ENCODE peak calls at places on chromosomes 2 and 18, in five cellular contexts. One of them, this sample, is unnamed.

GRCh38 chr2:162317910-162318279 is 589 bp downstream of the IFIH1 start:
- DNase-seq in upper lobe of right lung: peak
- DNase-seq in IMR-90: no peak
- DNase-seq in pancreas: peak
- DNase-seq in Panc1: no peak
- DNase-seq in this sample: no peak

GRCh38 chr2:235859651-235860050 is 308.5 kb downstream of the GBX2 start:
- DNase-seq in upper lobe of right lung: no peak
- DNase-seq in IMR-90: no peak
- DNase-seq in pancreas: no peak
- DNase-seq in Panc1: no peak
- DNase-seq in this sample: no peak

GRCh38 chr2:8992643-8993042 is 10.8 kb downstream of the MBOAT2 start:
- DNase-seq in upper lobe of right lung: no peak
- DNase-seq in IMR-90: no peak
- DNase-seq in pancreas: no peak
- DNase-seq in Panc1: no peak
- DNase-seq in this sample: no peak

GRCh38 chr2:15169326-15170038 is 391.7 kb downstream of the NBAS start:
- DNase-seq in upper lobe of right lung: no peak
- DNase-seq in IMR-90: peak
- DNase-seq in pancreas: no peak
- DNase-seq in Panc1: peak
- DNase-seq in this sample: no peak

GRCh38 chr2:130766711-130767407 is 11.5 kb downstream of the AMER3 start:
- DNase-seq in upper lobe of right lung: no peak
- DNase-seq in IMR-90: no peak
- DNase-seq in pancreas: no peak
- DNase-seq in Panc1: no peak
- DNase-seq in this sample: no peak

GRCh38 chr18:77208969-77209368 is 40.7 kb upstream of the GALR1 start:
- DNase-seq in upper lobe of right lung: no peak
- DNase-seq in IMR-90: peak
- DNase-seq in pancreas: no peak
- DNase-seq in Panc1: no peak
- DNase-seq in this sample: peak

GRCh38 chr2:66478729-66479316 is 43.9 kb downstream of the MEIS1 start:
- DNase-seq in upper lobe of right lung: no peak
- DNase-seq in IMR-90: no peak
- DNase-seq in pancreas: no peak
- DNase-seq in Panc1: no peak
- DNase-seq in this sample: no peak

GRCh38 chr2:65300772-65301711 is 73.4 kb downstream of the ACTR2 start:
- DNase-seq in upper lobe of right lung: peak
- DNase-seq in IMR-90: peak
- DNase-seq in pancreas: no peak
- DNase-seq in Panc1: peak
- DNase-seq in this sample: no peak

GRCh38 chr2:207176245-207176644 is 10.5 kb upstream of the KLF7 start:
- DNase-seq in upper lobe of right lung: no peak
- DNase-seq in IMR-90: no peak
- DNase-seq in pancreas: no peak
- DNase-seq in Panc1: no peak
- DNase-seq in this sample: no peak

GRCh38 chr2:230691005-230691647 is 21.5 kb upstream of the CAB39 start:
- DNase-seq in upper lobe of right lung: no peak
- DNase-seq in IMR-90: peak
- DNase-seq in pancreas: peak
- DNase-seq in Panc1: no peak
- DNase-seq in this sample: no peak

GRCh38 chr18:55513199-55513598 is 74.8 kb downstream of the TCF4 start:
- DNase-seq in upper lobe of right lung: no peak
- DNase-seq in IMR-90: no peak
- DNase-seq in pancreas: no peak
- DNase-seq in Panc1: no peak
- DNase-seq in this sample: no peak

GRCh38 chr2:191728710-191729597 is 51.0 kb downstream of the NABP1 start:
- DNase-seq in upper lobe of right lung: no peak
- DNase-seq in IMR-90: peak
- DNase-seq in pancreas: no peak
- DNase-seq in Panc1: no peak
- DNase-seq in this sample: no peak
- TF ChIP-seq CTCF in upper lobe of right lung: no peak
- TF ChIP-seq CTCF in IMR-90: no peak
- TF ChIP-seq CTCF in pancreas: no peak
- TF ChIP-seq CTCF in Panc1: no peak
- TF ChIP-seq CTCF in this sample: no peak

GRCh38 chr2:71503827-71504226 is 50.5 kb downstream of the DYSF start:
- DNase-seq in upper lobe of right lung: peak
- DNase-seq in IMR-90: no peak
- DNase-seq in pancreas: no peak
- DNase-seq in Panc1: no peak
- DNase-seq in this sample: no peak

GRCh38 chr2:71499691-71500090 is 46.3 kb downstream of the DYSF start:
- DNase-seq in upper lobe of right lung: peak
- DNase-seq in IMR-90: no peak
- DNase-seq in pancreas: no peak
- DNase-seq in Panc1: no peak
- DNase-seq in this sample: no peak

GRCh38 chr2:71502941-71503738 is 49.8 kb downstream of the DYSF start:
- DNase-seq in upper lobe of right lung: peak
- DNase-seq in IMR-90: no peak
- DNase-seq in pancreas: no peak
- DNase-seq in Panc1: no peak
- DNase-seq in this sample: no peak

GRCh38 chr2:71498261-71498701 is 44.9 kb downstream of the DYSF start:
- DNase-seq in upper lobe of right lung: no peak
- DNase-seq in IMR-90: peak
- DNase-seq in pancreas: no peak
- DNase-seq in Panc1: peak
- DNase-seq in this sample: no peak

DNA sequence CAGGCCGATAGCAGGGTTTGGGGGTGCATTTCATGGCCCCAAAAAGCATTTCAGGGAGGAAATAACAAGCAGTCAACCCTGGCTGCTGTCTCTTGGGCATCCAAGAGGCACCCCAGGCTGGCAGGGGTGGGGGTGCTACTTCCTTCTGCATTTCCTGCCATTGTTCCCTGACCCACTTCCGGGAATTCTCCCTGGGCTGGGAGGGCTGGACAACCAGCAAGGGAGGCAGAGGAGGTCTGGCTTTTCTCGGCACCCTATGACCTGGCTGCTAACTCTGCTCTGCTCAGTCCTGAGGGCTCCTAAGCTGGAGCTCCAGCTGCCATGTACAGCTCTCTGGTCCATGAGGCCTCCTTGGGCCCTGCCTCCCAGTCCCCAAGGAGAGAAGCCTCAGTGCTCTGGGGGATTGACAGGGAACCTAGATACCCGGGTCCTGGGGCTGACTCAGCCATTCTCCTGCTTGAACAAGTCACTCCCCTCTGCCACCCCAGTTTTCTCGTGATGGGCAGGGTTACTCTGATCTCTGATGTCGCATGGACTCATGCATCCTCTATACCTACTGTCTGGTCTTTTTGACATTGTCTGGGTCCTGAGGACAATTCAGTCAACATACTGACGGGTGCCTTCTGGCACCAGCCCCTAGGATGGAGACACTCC is 47.2 kb downstream of the DYSF start:
- DNase-seq in upper lobe of right lung: peak
- DNase-seq in IMR-90: no peak
- DNase-seq in pancreas: no peak
- DNase-seq in Panc1: no peak
- DNase-seq in this sample: no peak
- TF ChIP-seq CTCF in upper lobe of right lung: no peak
- TF ChIP-seq CTCF in IMR-90: no peak
- TF ChIP-seq CTCF in pancreas: no peak
- TF ChIP-seq CTCF in Panc1: no peak
- TF ChIP-seq CTCF in this sample: no peak

DNA sequence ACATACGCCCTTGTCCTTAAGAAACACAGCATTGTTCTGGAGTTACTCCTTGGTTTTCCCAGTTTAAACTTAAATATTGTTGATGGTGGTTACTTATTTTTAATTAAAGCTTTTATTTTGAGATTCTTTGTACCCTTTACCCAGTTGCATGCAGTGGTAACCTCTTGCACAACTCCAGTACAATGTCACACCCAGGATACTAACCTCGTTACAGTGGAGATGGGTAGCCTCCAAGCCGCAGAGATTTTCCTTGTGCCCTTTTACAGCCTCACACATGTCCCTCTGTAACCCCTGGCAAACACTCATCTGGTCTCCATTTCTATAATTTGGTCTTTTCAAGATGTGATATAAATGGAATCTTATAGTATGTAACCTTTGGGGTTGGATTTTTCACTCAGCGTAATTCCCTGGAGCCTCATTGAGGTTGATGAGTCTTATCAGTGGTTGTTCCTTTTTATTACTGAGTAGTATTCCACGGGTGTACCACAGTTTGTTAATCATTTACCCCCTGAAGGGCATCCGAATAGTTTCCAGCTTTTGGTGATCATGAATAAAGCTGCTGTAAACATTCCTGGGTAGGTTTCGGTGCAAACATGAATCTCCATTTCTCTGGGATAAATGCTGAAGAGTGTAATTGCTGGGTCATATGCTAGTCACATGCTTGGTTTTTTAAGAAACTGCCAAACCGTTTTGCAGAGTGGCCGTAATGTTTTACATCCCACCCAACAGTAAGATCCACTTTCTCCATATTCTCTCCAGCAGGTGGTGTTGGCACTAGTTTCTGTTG is 68.5 kb downstream of the DGKD start:
- DNase-seq in upper lobe of right lung: peak
- DNase-seq in IMR-90: no peak
- DNase-seq in pancreas: no peak
- DNase-seq in Panc1: no peak
- DNase-seq in this sample: no peak
- TF ChIP-seq CTCF in upper lobe of right lung: no peak
- TF ChIP-seq CTCF in IMR-90: no peak
- TF ChIP-seq CTCF in pancreas: no peak
- TF ChIP-seq CTCF in Panc1: no peak
- TF ChIP-seq CTCF in this sample: no peak

GRCh38 chr2:127590386-127591190 is 55.1 kb downstream of the MYO7B start:
- DNase-seq in upper lobe of right lung: peak
- DNase-seq in IMR-90: no peak
- DNase-seq in pancreas: peak
- DNase-seq in Panc1: no peak
- DNase-seq in this sample: no peak

GRCh38 chr2:127592761-127593227 is 53.2 kb upstream of the GPR17 start:
- DNase-seq in upper lobe of right lung: peak
- DNase-seq in IMR-90: no peak
- DNase-seq in pancreas: peak
- DNase-seq in Panc1: no peak
- DNase-seq in this sample: no peak

GRCh38 chr2:127589876-127590275 is 54.4 kb downstream of the MYO7B start:
- DNase-seq in upper lobe of right lung: peak
- DNase-seq in IMR-90: no peak
- DNase-seq in pancreas: no peak
- DNase-seq in Panc1: no peak
- DNase-seq in this sample: no peak

GRCh38 chr2:127589358-127589757 is 53.9 kb downstream of the MYO7B start:
- DNase-seq in upper lobe of right lung: no peak
- DNase-seq in IMR-90: no peak
- DNase-seq in pancreas: no peak
- DNase-seq in Panc1: no peak
- DNase-seq in this sample: no peak

GRCh38 chr2:127591221-127591923 is 54.6 kb upstream of the GPR17 start:
- DNase-seq in upper lobe of right lung: peak
- DNase-seq in IMR-90: peak
- DNase-seq in pancreas: peak
- DNase-seq in Panc1: peak
- DNase-seq in this sample: no peak
- TF ChIP-seq CTCF in upper lobe of right lung: peak
- TF ChIP-seq CTCF in IMR-90: peak
- TF ChIP-seq CTCF in pancreas: peak
- TF ChIP-seq CTCF in Panc1: peak
- TF ChIP-seq CTCF in this sample: peak

GRCh38 chr18:477565-477964 is 22.9 kb downstream of the COLEC12 start:
- DNase-seq in upper lobe of right lung: no peak
- DNase-seq in IMR-90: no peak
- DNase-seq in pancreas: no peak
- DNase-seq in Panc1: no peak
- DNase-seq in this sample: no peak
- TF ChIP-seq CTCF in upper lobe of right lung: peak
- TF ChIP-seq CTCF in IMR-90: no peak
- TF ChIP-seq CTCF in pancreas: peak
- TF ChIP-seq CTCF in Panc1: peak
- TF ChIP-seq CTCF in this sample: peak

GRCh38 chr2:212005077-212005671 is 533.4 kb downstream of the ERBB4 start:
- DNase-seq in upper lobe of right lung: peak
- DNase-seq in IMR-90: peak
- DNase-seq in pancreas: peak
- DNase-seq in Panc1: peak
- DNase-seq in this sample: no peak
- TF ChIP-seq CTCF in upper lobe of right lung: peak
- TF ChIP-seq CTCF in IMR-90: peak
- TF ChIP-seq CTCF in pancreas: no peak
- TF ChIP-seq CTCF in Panc1: peak
- TF ChIP-seq CTCF in this sample: peak

DNA sequence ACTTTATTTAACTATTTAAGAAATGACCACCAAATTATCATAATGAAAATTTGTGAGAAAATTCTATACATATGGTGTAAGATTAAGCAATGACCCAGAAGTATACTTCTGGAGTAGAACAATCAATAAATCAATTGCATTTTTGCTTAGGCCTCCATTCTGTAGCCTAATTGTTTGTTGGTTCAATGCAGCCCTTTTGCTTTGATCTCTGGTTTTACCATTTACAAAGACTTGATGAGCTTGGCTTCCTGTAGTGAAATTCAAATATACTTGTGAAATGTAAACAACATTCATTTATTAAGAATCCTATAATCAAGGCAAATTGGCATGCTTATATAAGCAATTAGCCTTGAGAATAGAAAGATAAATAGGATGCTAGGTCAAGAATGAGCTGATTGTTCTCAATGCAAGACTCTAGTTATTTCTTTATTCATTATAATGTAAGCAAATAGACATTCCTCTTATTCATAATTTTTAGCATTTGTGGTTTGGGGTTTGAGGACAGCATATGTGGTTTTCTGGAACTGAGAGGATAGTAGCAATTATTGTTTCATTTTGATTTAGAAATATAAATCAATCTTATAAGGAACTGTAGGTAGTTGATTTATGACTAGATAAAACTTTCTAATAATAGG is 9.7 kb downstream of the FMNL2 start:
- DNase-seq in upper lobe of right lung: no peak
- DNase-seq in IMR-90: no peak
- DNase-seq in pancreas: no peak
- DNase-seq in Panc1: no peak
- DNase-seq in this sample: no peak
- TF ChIP-seq CTCF in upper lobe of right lung: no peak
- TF ChIP-seq CTCF in IMR-90: no peak
- TF ChIP-seq CTCF in pancreas: no peak
- TF ChIP-seq CTCF in Panc1: no peak
- TF ChIP-seq CTCF in this sample: no peak

This sample was measured in CD14-positive monocyte.